ENCODE peak calls at places on chromosomes 2 and 18, in five cellular contexts. One of them, this sample, is unnamed.

GRCh38 chr2:128413014-128413717 is 94.5 kb upstream of the HS6ST1 start:
- DNase-seq in spleen: peak
- DNase-seq in sigmoid colon: no peak
- DNase-seq in SK-N-SH: no peak
- DNase-seq in upper lobe of left lung: peak
- DNase-seq in this sample: no peak

GRCh38 chr2:231527091-231527395 is 3.2 kb downstream of the NMUR1 start:
- DNase-seq in spleen: no peak
- DNase-seq in sigmoid colon: peak
- DNase-seq in SK-N-SH: no peak
- DNase-seq in upper lobe of left lung: no peak
- DNase-seq in this sample: no peak

GRCh38 chr2:3377279-3377611 is 373 bp downstream of the EIPR1 start:
- DNase-seq in spleen: no peak
- DNase-seq in sigmoid colon: no peak
- DNase-seq in SK-N-SH: peak
- DNase-seq in upper lobe of left lung: peak
- DNase-seq in this sample: peak

GRCh38 chr2:238964544-238965113 is 116.7 kb downstream of the TWIST2 start:
- DNase-seq in spleen: no peak
- DNase-seq in sigmoid colon: no peak
- DNase-seq in SK-N-SH: no peak
- DNase-seq in upper lobe of left lung: no peak
- DNase-seq in this sample: no peak

GRCh38 chr2:241753493-241753892 is 19.1 kb downstream of the D2HGDH start:
- DNase-seq in spleen: no peak
- DNase-seq in sigmoid colon: no peak
- DNase-seq in SK-N-SH: no peak
- DNase-seq in upper lobe of left lung: no peak
- DNase-seq in this sample: no peak

GRCh38 chr2:236665572-236666118 is 96.0 kb downstream of the ACKR3 start:
- DNase-seq in spleen: no peak
- DNase-seq in sigmoid colon: no peak
- DNase-seq in SK-N-SH: no peak
- DNase-seq in upper lobe of left lung: no peak
- DNase-seq in this sample: no peak

GRCh38 chr2:75716406-75716805 is 5.7 kb upstream of the GCFC2 start:
- DNase-seq in spleen: no peak
- DNase-seq in sigmoid colon: no peak
- DNase-seq in SK-N-SH: no peak
- DNase-seq in upper lobe of left lung: no peak
- DNase-seq in this sample: no peak

GRCh38 chr2:175742367-175742766 is 259.7 kb downstream of the LNPK start:
- DNase-seq in spleen: no peak
- DNase-seq in sigmoid colon: no peak
- DNase-seq in SK-N-SH: no peak
- DNase-seq in upper lobe of left lung: no peak
- DNase-seq in this sample: no peak

GRCh38 chr18:37362158-37362890 is 203.3 kb downstream of the CELF4 start:
- DNase-seq in spleen: no peak
- DNase-seq in sigmoid colon: no peak
- DNase-seq in SK-N-SH: no peak
- DNase-seq in upper lobe of left lung: no peak
- DNase-seq in this sample: no peak

GRCh38 chr18:63477972-63478371 is 1.2 kb downstream of the SERPINB5 start:
- DNase-seq in spleen: no peak
- DNase-seq in sigmoid colon: no peak
- DNase-seq in SK-N-SH: no peak
- DNase-seq in upper lobe of left lung: no peak
- DNase-seq in this sample: no peak

GRCh38 chr2:62760026-62760425 is 54.5 kb downstream of the EHBP1 start:
- DNase-seq in spleen: no peak
- DNase-seq in sigmoid colon: no peak
- DNase-seq in SK-N-SH: no peak
- DNase-seq in upper lobe of left lung: no peak
- DNase-seq in this sample: no peak

GRCh38 chr2:131130298-131130596 is 25.1 kb downstream of the PLEKHB2 start:
- DNase-seq in spleen: no peak
- DNase-seq in sigmoid colon: no peak
- DNase-seq in SK-N-SH: no peak
- DNase-seq in upper lobe of left lung: no peak
- DNase-seq in this sample: no peak

GRCh38 chr2:24886114-24886501 is 33.9 kb downstream of the ADCY3 start:
- DNase-seq in spleen: no peak
- DNase-seq in sigmoid colon: no peak
- DNase-seq in SK-N-SH: no peak
- DNase-seq in upper lobe of left lung: no peak
- DNase-seq in this sample: no peak

GRCh38 chr18:5993938-5994337 is 98.6 kb upstream of the TMEM200C start:
- DNase-seq in spleen: no peak
- DNase-seq in sigmoid colon: no peak
- DNase-seq in SK-N-SH: no peak
- DNase-seq in upper lobe of left lung: no peak
- DNase-seq in this sample: no peak

GRCh38 chr18:41745166-41746049 is 209.6 kb upstream of the PIK3C3 start:
- DNase-seq in spleen: no peak
- DNase-seq in sigmoid colon: no peak
- DNase-seq in SK-N-SH: peak
- DNase-seq in upper lobe of left lung: no peak
- DNase-seq in this sample: peak

GRCh38 chr18:76013041-76013440 is 482.0 kb downstream of the ZNF516 start:
- DNase-seq in spleen: no peak
- DNase-seq in sigmoid colon: no peak
- DNase-seq in SK-N-SH: no peak
- DNase-seq in upper lobe of left lung: no peak
- DNase-seq in this sample: no peak

GRCh38 chr2:230893338-230893737 is 28.6 kb downstream of the ITM2C start:
- DNase-seq in spleen: peak
- DNase-seq in sigmoid colon: peak
- DNase-seq in SK-N-SH: peak
- DNase-seq in upper lobe of left lung: no peak
- DNase-seq in this sample: no peak

GRCh38 chr2:12289105-12289802 is 427.5 kb upstream of the TRIB2 start:
- DNase-seq in spleen: no peak
- DNase-seq in sigmoid colon: no peak
- DNase-seq in SK-N-SH: no peak
- DNase-seq in upper lobe of left lung: no peak
- DNase-seq in this sample: no peak

GRCh38 chr2:54341656-54342055 is 85.6 kb upstream of the TSPYL6 start:
- DNase-seq in spleen: no peak
- DNase-seq in sigmoid colon: peak
- DNase-seq in SK-N-SH: no peak
- DNase-seq in upper lobe of left lung: no peak
- DNase-seq in this sample: no peak

GRCh38 chr18:22337311-22337710 is 80.4 kb downstream of the CTAGE1 start:
- DNase-seq in spleen: no peak
- DNase-seq in sigmoid colon: no peak
- DNase-seq in SK-N-SH: no peak
- DNase-seq in upper lobe of left lung: no peak
- DNase-seq in this sample: peak

GRCh38 chr2:174561283-174562275 is 36.0 kb downstream of the WIPF1 start:
- DNase-seq in spleen: no peak
- DNase-seq in sigmoid colon: peak
- DNase-seq in SK-N-SH: no peak
- DNase-seq in upper lobe of left lung: no peak
- DNase-seq in this sample: no peak

GRCh38 chr18:57744211-57744694 is 58.9 kb downstream of the ATP8B1 start:
- DNase-seq in spleen: no peak
- DNase-seq in sigmoid colon: no peak
- DNase-seq in SK-N-SH: no peak
- DNase-seq in upper lobe of left lung: no peak
- DNase-seq in this sample: no peak

GRCh38 chr2:40680547-40680946 is 228.7 kb upstream of the SLC8A1 start:
- DNase-seq in spleen: no peak
- DNase-seq in sigmoid colon: no peak
- DNase-seq in SK-N-SH: no peak
- DNase-seq in upper lobe of left lung: no peak
- DNase-seq in this sample: no peak

GRCh38 chr18:58378980-58379379 is 249.9 kb downstream of the ALPK2 start:
- DNase-seq in spleen: no peak
- DNase-seq in sigmoid colon: no peak
- DNase-seq in SK-N-SH: no peak
- DNase-seq in upper lobe of left lung: no peak
- DNase-seq in this sample: no peak

GRCh38 chr2:44751754-44752479 is 189.6 kb upstream of the SIX3 start:
- DNase-seq in spleen: no peak
- DNase-seq in sigmoid colon: no peak
- DNase-seq in SK-N-SH: no peak
- DNase-seq in upper lobe of left lung: no peak
- DNase-seq in this sample: peak

GRCh38 chr2:174263989-174264388 is 15.7 kb upstream of the OLA1 start:
- DNase-seq in spleen: no peak
- DNase-seq in sigmoid colon: no peak
- DNase-seq in SK-N-SH: no peak
- DNase-seq in upper lobe of left lung: no peak
- DNase-seq in this sample: no peak

GRCh38 chr2:225355788-225356187 is 43.7 kb upstream of the NYAP2 start:
- DNase-seq in spleen: no peak
- DNase-seq in sigmoid colon: no peak
- DNase-seq in SK-N-SH: peak
- DNase-seq in upper lobe of left lung: no peak
- DNase-seq in this sample: no peak
- H3K4me3 ChIP-seq in spleen: no peak
- H3K4me3 ChIP-seq in sigmoid colon: no peak
- H3K4me3 ChIP-seq in SK-N-SH: no peak
- H3K4me3 ChIP-seq in upper lobe of left lung: no peak
- H3K4me3 ChIP-seq in this sample: no peak

GRCh38 chr2:118371500-118371899 is 283.2 kb downstream of the INSIG2 start:
- DNase-seq in spleen: no peak
- DNase-seq in sigmoid colon: no peak
- DNase-seq in SK-N-SH: peak
- DNase-seq in upper lobe of left lung: peak
- DNase-seq in this sample: peak
- TF ChIP-seq CTCF in spleen: no peak
- TF ChIP-seq CTCF in sigmoid colon: no peak
- TF ChIP-seq CTCF in SK-N-SH: peak
- TF ChIP-seq CTCF in upper lobe of left lung: no peak
- TF ChIP-seq CTCF in this sample: no peak

DNA sequence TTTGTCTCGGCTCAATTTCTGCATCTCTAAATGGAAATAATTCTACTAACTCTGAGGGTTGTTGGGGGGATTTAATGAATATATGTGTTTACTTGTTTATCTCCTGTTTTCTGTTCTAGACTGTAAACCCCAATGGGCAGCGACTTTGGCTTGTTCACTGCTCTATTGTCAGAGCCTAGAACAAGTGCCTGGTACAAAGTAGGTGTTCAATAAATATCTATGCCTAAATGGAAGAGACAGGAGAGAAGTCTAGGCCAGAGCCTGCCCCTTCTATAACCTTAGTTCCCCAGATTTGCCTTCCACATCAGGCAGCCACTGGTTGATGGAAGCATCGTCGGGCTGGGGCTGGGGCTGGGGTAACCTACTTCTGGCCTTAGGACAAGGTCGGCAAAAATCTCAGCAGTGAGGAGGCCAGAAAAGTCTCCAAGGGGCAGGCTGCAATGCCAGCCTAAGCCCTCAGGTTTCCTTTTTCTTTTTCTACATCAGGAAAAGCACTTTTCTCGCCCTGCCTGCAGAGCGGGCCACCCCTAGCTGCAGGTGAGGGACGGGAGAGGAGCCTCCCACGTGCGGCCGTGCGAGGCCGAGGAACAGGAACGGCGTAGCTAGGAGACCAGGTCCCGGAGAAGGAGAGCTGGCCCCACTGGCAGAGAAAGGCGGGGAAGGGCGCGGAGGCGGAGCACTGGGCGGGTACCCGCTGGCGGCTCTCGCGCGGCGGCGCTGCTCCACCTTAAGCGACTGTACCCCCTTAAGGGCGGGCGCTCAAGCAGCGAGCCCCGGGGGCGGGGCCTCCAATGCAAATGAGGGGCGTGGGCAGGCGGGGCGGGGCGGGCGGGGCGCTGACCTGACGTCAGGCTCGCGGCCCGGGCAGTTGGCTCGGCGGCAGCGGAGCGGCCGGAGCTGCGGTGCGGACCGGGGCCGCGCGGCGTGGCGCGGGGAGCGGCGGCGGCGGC is at the start of gene CNNM4:
- DNase-seq in spleen: peak
- DNase-seq in sigmoid colon: peak
- DNase-seq in SK-N-SH: peak
- DNase-seq in upper lobe of left lung: peak
- DNase-seq in this sample: peak
- TF ChIP-seq POLR2AphosphoS5 in spleen: peak
- TF ChIP-seq POLR2AphosphoS5 in sigmoid colon: peak
- TF ChIP-seq POLR2AphosphoS5 in SK-N-SH: peak
- TF ChIP-seq POLR2AphosphoS5 in upper lobe of left lung: no peak
- TF ChIP-seq POLR2AphosphoS5 in this sample: peak

GRCh38 chr18:61556316-61556715 is 223.1 kb downstream of the CDH20 start:
- DNase-seq in spleen: no peak
- DNase-seq in sigmoid colon: no peak
- DNase-seq in SK-N-SH: no peak
- DNase-seq in upper lobe of left lung: no peak
- DNase-seq in this sample: no peak

GRCh38 chr18:61551586-61551985 is 218.4 kb downstream of the CDH20 start:
- DNase-seq in spleen: no peak
- DNase-seq in sigmoid colon: no peak
- DNase-seq in SK-N-SH: peak
- DNase-seq in upper lobe of left lung: no peak
- DNase-seq in this sample: peak

GRCh38 chr18:61556862-61557261 is 223.6 kb downstream of the CDH20 start:
- DNase-seq in spleen: no peak
- DNase-seq in sigmoid colon: no peak
- DNase-seq in SK-N-SH: no peak
- DNase-seq in upper lobe of left lung: no peak
- DNase-seq in this sample: no peak

GRCh38 chr18:61554946-61555361 is 221.7 kb downstream of the CDH20 start:
- DNase-seq in spleen: no peak
- DNase-seq in sigmoid colon: no peak
- DNase-seq in SK-N-SH: no peak
- DNase-seq in upper lobe of left lung: no peak
- DNase-seq in this sample: no peak

GRCh38 chr18:61554117-61554776 is 221.0 kb downstream of the CDH20 start:
- DNase-seq in spleen: peak
- DNase-seq in sigmoid colon: no peak
- DNase-seq in SK-N-SH: no peak
- DNase-seq in upper lobe of left lung: no peak
- DNase-seq in this sample: no peak
- H3K4me3 ChIP-seq in spleen: peak
- H3K4me3 ChIP-seq in sigmoid colon: no peak
- H3K4me3 ChIP-seq in SK-N-SH: no peak
- H3K4me3 ChIP-seq in upper lobe of left lung: no peak
- H3K4me3 ChIP-seq in this sample: no peak

This sample was measured in HL-60.